ENCODE peak calls at places on chromosomes 16 and 17, in four cellular contexts. M, U, D and O are unnamed samples.

GRCh38 chr17:7845359-7846062 is 9.4 kb upstream of the TMEM88 start:
- DNase-seq in D (no peak), M (no peak), U (no peak), O (no peak)

GRCh38 chr17:17681187-17681743 is at the start of gene RAI1:
- DNase-seq in M (peak; percentile 66), U (peak; percentile 60), D (no peak), O (no peak)

GRCh38 chr17:80429356-80430275 is 14.6 kb downstream of the ENDOV start:
- DNase-seq in D (no peak), U (no peak), M (no peak), O (peak; percentile 45)

GRCh38 chr17:9771465-9771864 is 19.9 kb downstream of the DHRS7C start:
- DNase-seq in M (no peak), D (no peak), U (no peak), O (no peak)

GRCh38 chr17:2157081-2157480 is 102.2 kb downstream of the HIC1 start:
- DNase-seq in M (no peak), U (no peak), D (no peak), O (peak; percentile 59)

GRCh38 chr17:2051388-2052237 is 3.3 kb upstream of the HIC1 start:
- DNase-seq in M (no peak), D (no peak), U (no peak), O (no peak)

GRCh38 chr16:71855937-71856662 is 10.3 kb downstream of the ATXN1L start:
- DNase-seq in U (no peak), D (no peak), M (no peak), O (no peak)

GRCh38 chr17:59547131-59547915 is 18.1 kb upstream of the DHX40 start:
- DNase-seq in U (no peak), D (no peak), M (no peak), O (no peak)

GRCh38 chr17:68343976-68344375 is 52.7 kb downstream of the ARSG start:
- DNase-seq in D (peak; percentile 50), M (no peak), U (no peak), O (peak; percentile 56)

GRCh38 chr17:10123093-10123492 is 75.3 kb downstream of the GAS7 start:
- DNase-seq in U (no peak), D (no peak), M (no peak), O (no peak)

GRCh38 chr17:15909481-15909991 is 35.4 kb upstream of the ADORA2B start:
- DNase-seq in U (no peak), D (no peak), M (no peak), O (no peak)

GRCh38 chr17:82361885-82362633 is 3.0 kb downstream of the TEX19 start:
- DNase-seq in M (no peak), D (no peak), U (no peak), O (no peak)

GRCh38 chr16:1470543-1471251 is 4.1 kb downstream of the CLCN7 start:
- DNase-seq in D (peak; percentile 92), U (no peak), M (no peak), O (peak; percentile 85)

GRCh38 chr16:807345-808251 is 7.1 kb upstream of the GNG13 start:
- DNase-seq in U (peak; percentile 69), D (peak; percentile 90), M (peak; percentile 81), O (peak; percentile 93)

GRCh38 chr17:55606431-55606830 is 95.2 kb upstream of the SMIM36 start:
- DNase-seq in U (no peak), M (no peak), D (no peak), O (no peak)

GRCh38 chr16:84482001-84482891 is 22.2 kb downstream of the MEAK7 start:
- DNase-seq in U (no peak), M (no peak), D (no peak), O (no peak)

GRCh38 chr17:34615326-34615725 is 35.9 kb downstream of the TMEM132E start:
- DNase-seq in M (no peak), U (no peak), D (no peak), O (no peak)

GRCh38 chr17:76841776-76842405 is 26.3 kb upstream of the MGAT5B start:
- DNase-seq in M (no peak), U (no peak), D (no peak), O (no peak)

GRCh38 chr16:4922721-4923342 is 14.1 kb downstream of the PPL start:
- DNase-seq in M (peak; percentile 49), U (no peak), D (no peak), O (no peak)

GRCh38 chr17:48011405-48012150 is 26.0 kb downstream of the COPZ2 start:
- DNase-seq in U (peak; percentile 18), M (peak; percentile 18), D (no peak), O (no peak)

GRCh38 chr16:57507414-57508083 is 21.3 kb upstream of the DOK4 start:
- DNase-seq in M (no peak), D (no peak), U (no peak), O (no peak)

GRCh38 chr17:83103200-83103937 is 24.0 kb downstream of the METRNL start:
- DNase-seq in M (no peak), U (no peak), D (no peak), O (peak; percentile 77)

GRCh38 chr16:369866-370436 is 387 bp downstream of the MRPL28 start:
- DNase-seq in D (no peak), U (no peak), M (no peak), O (no peak)

GRCh38 chr17:7176870-7177209 is 2.3 kb downstream of the ASGR1 start:
- DNase-seq in U (no peak), M (no peak), D (no peak), O (no peak)

GRCh38 chr16:81652798-81653505 is 126.1 kb upstream of the PLCG2 start:
- DNase-seq in U (no peak), D (no peak), M (no peak), O (no peak)

GRCh38 chr17:27455914-27456680 is at the start of gene KSR1:
- DNase-seq in D (peak; percentile 56), U (peak; percentile 73), M (peak; percentile 67), O (peak; percentile 73)
- TF ChIP-seq CTCF in D (peak; percentile 13), U (peak; percentile 46), M (peak; percentile 28), O (no peak)

DNA sequence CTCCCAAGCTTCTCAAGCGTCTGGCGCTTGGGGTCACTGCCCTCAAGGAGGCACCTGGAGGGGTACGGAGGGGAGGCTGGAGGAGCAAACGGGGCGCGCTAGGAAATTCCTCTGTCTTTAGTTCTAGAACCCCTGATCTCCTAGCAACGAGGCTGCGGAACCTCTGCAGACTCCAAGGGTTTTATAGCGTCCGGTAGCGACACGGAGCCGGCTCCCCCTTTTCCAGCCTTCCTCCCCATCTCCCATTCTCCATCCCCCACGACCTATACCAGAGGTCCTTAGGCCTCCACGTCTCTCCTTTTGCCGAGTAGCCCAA is 601 bp upstream of the CDIPT start:
- DNase-seq in M (no peak), U (no peak), D (no peak), O (no peak)
- TF ChIP-seq CTCF in M (peak; percentile 37), U (no peak), D (no peak), O (peak; percentile 11)

DNA sequence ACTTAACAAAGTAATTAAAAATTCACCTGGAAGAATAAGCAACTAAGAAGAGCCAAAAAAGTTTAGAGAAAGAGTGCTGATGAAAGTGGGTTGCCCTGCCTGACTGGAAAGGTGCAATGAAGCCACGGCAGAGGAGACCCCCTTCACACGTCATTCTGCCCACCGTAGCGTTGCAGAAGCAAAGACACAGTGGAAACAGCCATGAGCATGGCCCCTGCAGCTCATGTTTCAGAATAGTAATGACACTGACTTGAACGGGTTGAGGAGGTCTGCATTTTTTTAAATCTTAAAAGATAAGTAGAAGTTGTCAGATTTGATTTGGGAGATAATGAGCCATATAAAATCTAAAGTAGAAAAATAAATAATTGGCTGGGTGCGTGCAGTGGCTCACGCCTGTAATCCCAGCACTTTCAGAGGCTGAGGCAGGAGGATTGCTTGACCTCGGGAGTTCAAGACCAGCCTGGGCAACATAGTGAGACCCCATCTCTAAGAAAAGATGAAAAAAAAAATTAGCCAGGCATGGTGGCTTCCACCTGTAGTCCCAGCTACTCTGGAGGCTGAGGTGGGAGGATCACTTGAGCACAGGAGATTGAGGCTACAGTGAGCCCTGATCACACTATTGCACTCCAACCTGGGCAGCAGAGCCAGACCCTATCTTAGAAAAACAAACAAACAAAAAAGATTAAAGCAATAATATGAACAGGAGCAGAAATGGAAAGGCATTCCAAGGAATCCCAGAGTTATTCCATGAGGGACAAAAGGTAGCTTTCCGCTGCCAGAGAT is 184.6 kb downstream of the LGALS9B start:
- DNase-seq in U (no peak), M (no peak), D (no peak), O (no peak)
- TF ChIP-seq CTCF in U (no peak), M (no peak), D (no peak), O (no peak)

GRCh38 chr17:62882284-62882683 is 74.2 kb upstream of the MARCHF10 start:
- DNase-seq in M (no peak), U (no peak), D (peak; percentile 94), O (peak; percentile 93)
- TF ChIP-seq CTCF in M (no peak), U (no peak), D (no peak), O (no peak)

GRCh38 chr16:67936124-67936875 is at the start of gene PSMB10:
- DNase-seq in U (peak; percentile 19), M (peak; percentile 51), D (peak; percentile 63), O (peak; percentile 46)

GRCh38 chr16:67935096-67935401 is 1.6 kb downstream of the PSMB10 start:
- DNase-seq in M (no peak), D (no peak), U (no peak), O (peak; percentile 21)

GRCh38 chr16:67934306-67935095 is 2.1 kb downstream of the PSMB10 start:
- DNase-seq in M (no peak), D (no peak), U (no peak), O (peak; percentile 28)

GRCh38 chr16:67935402-67936123 is 1.1 kb downstream of the PSMB10 start:
- DNase-seq in M (peak; percentile 99), D (peak; percentile 98), U (peak; percentile 91), O (peak; percentile 85)

GRCh38 chr16:67936876-67937605 is 391 bp upstream of the PSMB10 start:
- DNase-seq in M (no peak), U (peak; percentile 66), D (peak; percentile 54), O (peak; percentile 85)
- TF ChIP-seq CTCF in M (no peak), U (no peak), D (no peak), O (no peak)

GRCh38 chr17:71438631-71439146 is 682.1 kb upstream of the SOX9 start:
- DNase-seq in M (peak; percentile 68), U (no peak), D (no peak), O (no peak)
- TF ChIP-seq CTCF in M (no peak), U (no peak), D (no peak), O (no peak)